ENCODE peak calls at places on chromosomes 16 and 17, in eight cellular contexts. X is NB4, U is body of pancreas, G is lower leg skin, S is erythroblast, D is HCT116, Z is breast epithelium, P is ovary. H is an unnamed sample.

GRCh38 chr16:11213799-11214198 is 42.2 kb downstream of the SOCS1 start:
- DNase-seq in X (no peak), U (no peak), G (no peak), S (no peak), D (no peak), Z (no peak), P (no peak), H (no peak)

GRCh38 chr17:37098910-37099664 is 150.3 kb downstream of the AATF start:
- DNase-seq in X (no peak), U (no peak), G (no peak), S (no peak), D (no peak), Z (no peak), P (no peak), H (no peak)

GRCh38 chr16:53142823-53143568 is 88.2 kb downstream of the CHD9 start:
- DNase-seq in X (no peak), U (no peak), G (no peak), S (peak), D (no peak), Z (no peak), P (no peak), H (no peak)

GRCh38 chr16:81836279-81837054 is 57.4 kb downstream of the PLCG2 start:
- DNase-seq in X (no peak), U (no peak), G (no peak), S (no peak), D (peak), Z (no peak), P (no peak), H (no peak)

GRCh38 chr17:8680850-8681174 is 50.3 kb upstream of the MYH10 start:
- DNase-seq in X (no peak), U (no peak), G (no peak), S (no peak), D (no peak), Z (no peak), P (no peak), H (peak)

GRCh38 chr16:10558746-10559641 is 21.4 kb downstream of the EMP2 start:
- DNase-seq in X (no peak), U (peak), G (no peak), S (no peak), D (no peak), Z (peak), P (peak), H (peak)

GRCh38 chr16:9050102-9050830 is 41.2 kb upstream of the HAPSTR1 start:
- DNase-seq in X (peak), U (no peak), G (no peak), S (peak), D (no peak), Z (no peak), P (no peak), H (no peak)

GRCh38 chr17:58337600-58338453 is 9.2 kb upstream of the TSPOAP1 start:
- DNase-seq in X (peak), U (peak), G (peak), S (peak), D (no peak), Z (peak), P (peak), H (peak)

GRCh38 chr16:70714526-70715112 is 28.8 kb upstream of the MTSS2 start:
- DNase-seq in X (no peak), U (no peak), G (no peak), S (no peak), D (no peak), Z (no peak), P (no peak), H (no peak)

GRCh38 chr16:75593825-75594820 is 27.9 kb downstream of the GABARAPL2 start:
- DNase-seq in X (peak), U (no peak), G (no peak), S (peak), D (no peak), Z (no peak), P (no peak), H (no peak)

GRCh38 chr16:58123896-58124600 is 5.1 kb downstream of the CFAP20 start:
- DNase-seq in X (no peak), U (no peak), G (no peak), S (no peak), D (no peak), Z (no peak), P (no peak), H (no peak)

GRCh38 chr16:47979783-47980182 is 176.0 kb downstream of the ABCC12 start:
- DNase-seq in X (no peak), U (no peak), G (no peak), S (no peak), D (no peak), Z (no peak), P (no peak), H (no peak)

GRCh38 chr16:65783709-65784474 is 582.6 kb upstream of the CDH5 start:
- DNase-seq in X (no peak), U (no peak), G (no peak), S (no peak), D (no peak), Z (no peak), P (no peak), H (no peak)

GRCh38 chr17:45749831-45750335 is 34.2 kb upstream of the CRHR1 start:
- DNase-seq in X (no peak), U (peak), G (no peak), S (no peak), D (no peak), Z (no peak), P (no peak), H (no peak)

GRCh38 chr16:29198731-29199521 is 207.6 kb downstream of the NPIPB11 start:
- DNase-seq in X (no peak), U (no peak), G (no peak), S (no peak), D (no peak), Z (no peak), P (peak), H (no peak)

GRCh38 chr17:80063815-80064585 is 27.6 kb downstream of the CCDC40 start:
- DNase-seq in X (peak), U (peak), G (peak), S (peak), D (peak), Z (peak), P (peak), H (no peak)

GRCh38 chr17:80920406-80920805 is 71.2 kb upstream of the CHMP6 start:
- DNase-seq in X (no peak), U (no peak), G (no peak), S (no peak), D (no peak), Z (no peak), P (peak), H (no peak)

GRCh38 chr16:610513-611381 is 20.0 kb upstream of the WFIKKN1 start:
- DNase-seq in X (no peak), U (peak), G (no peak), S (peak), D (no peak), Z (no peak), P (peak), H (peak)

GRCh38 chr16:14371778-14372431 is 258.2 kb downstream of the PARN start:
- DNase-seq in X (no peak), U (no peak), G (no peak), S (no peak), D (no peak), Z (no peak), P (no peak), H (no peak)

GRCh38 chr17:48113201-48113676 is 5.7 kb downstream of the SNX11 start:
- DNase-seq in X (peak), U (peak), G (no peak), S (no peak), D (no peak), Z (no peak), P (no peak), H (peak)

GRCh38 chr17:63434951-63435571 is 11.0 kb downstream of the CYB561 start:
- DNase-seq in X (peak), U (peak), G (no peak), S (peak), D (peak), Z (peak), P (no peak), H (no peak)

GRCh38 chr17:28577466-28577824 is 750 bp upstream of the ALDOC start:
- DNase-seq in X (no peak), U (no peak), G (no peak), S (peak), D (no peak), Z (no peak), P (no peak), H (no peak)

GRCh38 chr17:21689604-21690003 is 2.7 kb upstream of the KCNJ18 start:
- DNase-seq in X (no peak), U (peak), G (no peak), S (no peak), D (peak), Z (no peak), P (peak), H (no peak)

GRCh38 chr17:61520897-61521296 is 68.7 kb downstream of the TBX4 start:
- DNase-seq in X (no peak), U (no peak), G (no peak), S (no peak), D (no peak), Z (no peak), P (no peak), H (no peak)

GRCh38 chr17:67474081-67474661 is 97.1 kb downstream of the PITPNC1 start:
- DNase-seq in X (peak), U (no peak), G (no peak), S (no peak), D (no peak), Z (no peak), P (peak), H (no peak)

GRCh38 chr16:17470871-17471744 is at the start of gene XYLT1:
- DNase-seq in X (peak), U (peak), G (peak), S (no peak), D (no peak), Z (peak), P (peak), H (peak)
- TF ChIP-seq POLR2A in X (no peak), U (no peak), G (no peak), S (no peak), D (no peak), Z (no peak), P (no peak), H (no peak)

GRCh38 chr16:1771072-1771863 is at the start of gene NME3:
- DNase-seq in X (peak), U (peak), G (peak), S (peak), D (no peak), Z (peak), P (peak), H (peak)
- TF ChIP-seq POLR2A in X (no peak), U (peak), G (no peak), S (no peak), D (peak), Z (no peak), P (no peak), H (no peak)

GRCh38 chr17:81926451-81927144 is 937 bp downstream of the MAFG start:
- DNase-seq in X (peak), U (peak), G (peak), S (peak), D (peak), Z (peak), P (peak), H (peak)
- TF ChIP-seq POLR2A in X (no peak), U (peak), G (no peak), S (peak), D (no peak), Z (no peak), P (no peak), H (no peak)

GRCh38 chr17:32929588-32929987 is 1.6 kb downstream of the TMEM98 start:
- DNase-seq in X (no peak), U (no peak), G (no peak), S (no peak), D (no peak), Z (no peak), P (no peak), H (no peak)

GRCh38 chr17:32929288-32929574 is 1.3 kb downstream of the TMEM98 start:
- DNase-seq in X (no peak), U (no peak), G (no peak), S (no peak), D (no peak), Z (no peak), P (peak), H (no peak)

GRCh38 chr17:32927201-32927723 is 691 bp upstream of the TMEM98 start:
- DNase-seq in X (no peak), U (no peak), G (no peak), S (no peak), D (no peak), Z (no peak), P (no peak), H (no peak)

GRCh38 chr17:32928527-32929287 is 754 bp downstream of the TMEM98 start:
- DNase-seq in X (no peak), U (no peak), G (no peak), S (peak), D (no peak), Z (no peak), P (no peak), H (no peak)

GRCh38 chr17:32927724-32928526 is at the start of gene TMEM98:
- DNase-seq in X (no peak), U (peak), G (no peak), S (peak), D (no peak), Z (no peak), P (peak), H (no peak)
- TF ChIP-seq POLR2A in X (no peak), U (peak), G (no peak), S (no peak), D (no peak), Z (no peak), P (no peak), H (no peak)

GRCh38 chr17:49748791-49749190 is 15.1 kb downstream of the FAM117A start:
- DNase-seq in X (no peak), U (no peak), G (no peak), S (no peak), D (no peak), Z (no peak), P (no peak), H (no peak)
- TF ChIP-seq POLR2A in X (no peak), U (no peak), G (no peak), S (no peak), D (no peak), Z (no peak), P (no peak), H (no peak)

GRCh38 chr17:27329146-27329805 is 35.4 kb downstream of the WSB1 start:
- DNase-seq in X (no peak), U (no peak), G (no peak), S (no peak), D (no peak), Z (no peak), P (no peak), H (no peak)

GRCh38 chr17:27332052-27332403 is 38.1 kb downstream of the WSB1 start:
- DNase-seq in X (no peak), U (no peak), G (no peak), S (no peak), D (no peak), Z (no peak), P (no peak), H (no peak)

GRCh38 chr17:27333410-27333980 is 39.6 kb downstream of the WSB1 start:
- DNase-seq in X (no peak), U (no peak), G (no peak), S (no peak), D (no peak), Z (no peak), P (no peak), H (no peak)

GRCh38 chr17:27336217-27336616 is 42.3 kb downstream of the WSB1 start:
- DNase-seq in X (peak), U (peak), G (no peak), S (no peak), D (no peak), Z (no peak), P (no peak), H (no peak)

GRCh38 chr17:27332485-27333409 is 38.8 kb downstream of the WSB1 start:
- DNase-seq in X (peak), U (peak), G (peak), S (peak), D (peak), Z (peak), P (peak), H (peak)
- TF ChIP-seq POLR2A in X (peak), U (peak), G (no peak), S (no peak), D (peak), Z (no peak), P (peak), H (peak)

GRCh38 chr17:40315678-40316570 is 6.9 kb downstream of the RARA start:
- DNase-seq in X (peak), U (no peak), G (no peak), S (peak), D (no peak), Z (no peak), P (no peak), H (no peak)

GRCh38 chr17:40317880-40318834 is 9.2 kb downstream of the RARA start:
- DNase-seq in X (peak), U (peak), G (peak), S (peak), D (peak), Z (peak), P (peak), H (peak)

GRCh38 chr17:40316571-40317344 is 7.8 kb downstream of the RARA start:
- DNase-seq in X (peak), U (peak), G (no peak), S (no peak), D (peak), Z (peak), P (peak), H (no peak)

GRCh38 chr17:40318835-40319332 is 9.9 kb downstream of the RARA start:
- DNase-seq in X (peak), U (no peak), G (no peak), S (peak), D (no peak), Z (no peak), P (no peak), H (no peak)

DNA sequence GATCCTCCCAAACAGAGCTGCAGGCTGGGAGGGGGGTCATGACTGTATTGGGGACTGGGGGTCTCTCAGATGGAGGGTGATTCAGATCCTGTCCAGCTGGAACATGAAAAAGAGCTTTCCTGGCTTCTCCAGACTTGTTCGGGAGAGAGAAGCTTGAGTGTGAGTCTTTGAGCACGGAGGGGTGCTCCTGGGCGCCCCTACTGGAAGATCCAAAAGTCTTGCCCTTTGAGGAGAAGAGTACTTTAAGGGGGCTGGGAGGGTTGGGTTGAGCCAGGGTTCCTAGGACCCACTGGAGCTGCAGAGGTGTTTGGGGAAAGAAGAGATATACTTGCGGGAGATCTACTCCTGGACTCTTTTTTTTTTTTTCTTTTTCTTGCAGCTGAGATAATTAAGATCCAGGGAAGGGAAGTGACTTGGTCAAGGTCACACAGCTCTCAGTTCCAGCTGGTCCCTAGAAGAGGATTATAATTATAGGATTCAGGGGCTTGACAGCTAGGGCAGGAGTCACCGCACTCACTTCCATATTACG is 8.4 kb downstream of the RARA start:
- DNase-seq in X (peak), U (peak), G (no peak), S (peak), D (peak), Z (no peak), P (no peak), H (no peak)
- TF ChIP-seq POLR2A in X (no peak), U (no peak), G (no peak), S (no peak), D (no peak), Z (no peak), P (no peak), H (no peak)

DNA sequence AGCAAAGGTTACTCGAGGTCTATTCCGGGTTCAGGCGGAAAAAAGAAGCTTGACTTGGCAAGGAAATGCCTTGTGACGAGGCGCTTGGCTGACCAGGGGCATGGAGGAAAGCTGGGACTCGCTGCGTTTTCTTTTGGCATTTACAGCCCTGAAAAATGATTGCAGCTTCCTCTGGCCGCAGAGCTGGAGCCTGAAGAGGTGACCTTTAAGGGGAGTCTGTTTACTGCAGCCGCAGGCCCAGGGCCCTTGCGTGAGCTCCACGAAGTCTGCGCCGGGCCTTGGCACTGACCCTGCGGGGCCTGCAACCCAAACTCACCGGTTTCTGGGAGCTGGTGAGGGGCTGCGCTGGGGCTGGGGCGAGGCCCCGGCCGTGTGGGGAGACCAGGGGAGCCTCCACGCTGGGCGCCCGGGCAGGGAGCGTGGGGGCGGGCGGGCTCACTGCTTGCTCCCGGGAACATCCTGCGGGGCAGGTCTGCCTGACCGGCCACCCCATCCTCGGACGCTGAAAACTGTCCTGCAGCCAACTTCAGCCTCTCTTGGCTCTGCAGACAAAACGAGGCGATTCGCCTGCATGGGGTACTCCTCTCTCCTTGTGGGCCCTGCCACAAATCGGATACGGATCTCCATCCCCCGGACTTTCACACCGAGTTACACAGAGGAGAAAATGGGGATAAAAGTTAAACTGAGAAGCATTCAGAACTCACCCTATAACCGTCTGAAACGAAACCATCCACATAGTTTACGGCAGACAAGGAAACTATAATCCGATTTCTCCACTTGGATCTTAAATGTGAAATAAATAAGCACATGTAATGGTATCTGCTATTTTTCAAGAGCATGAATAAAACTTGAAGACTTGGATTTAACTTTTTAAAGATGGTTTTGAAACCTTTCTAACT is 206.3 kb upstream of the FOXF1 start:
- DNase-seq in X (no peak), U (peak), G (no peak), S (no peak), D (no peak), Z (no peak), P (no peak), H (no peak)
- TF ChIP-seq POLR2A in X (no peak), U (no peak), G (no peak), S (no peak), D (no peak), Z (no peak), P (no peak), H (no peak)

H was measured in tibial nerve.